ENCODE peak calls at places on chromosomes 12 and 14, in five cellular contexts. S, L, M, I and E are unnamed samples.

GRCh38 chr12:11949738-11950403 is 120.9 kb upstream of the BCL2L14 start:
- DNase-seq in L (no peak), I (peak; percentile 78), S (peak; percentile 35), M (no peak), E (peak; percentile 76)

GRCh38 chr14:71621276-71621675 is 311.0 kb upstream of the RGS6 start:
- DNase-seq in L (no peak), S (no peak), I (no peak), M (no peak), E (no peak)

GRCh38 chr14:22715186-22715812 is 51.2 kb upstream of the OXA1L start:
- DNase-seq in L (no peak), S (no peak), I (no peak), M (no peak), E (no peak)

GRCh38 chr14:93114068-93114710 is 1.5 kb downstream of the ITPK1 start:
- DNase-seq in L (no peak), I (peak; percentile 82), M (no peak), S (peak; percentile 33), E (no peak)

GRCh38 chr12:9756756-9757155 is 3.9 kb downstream of the CD69 start:
- DNase-seq in I (no peak), M (no peak), S (no peak), L (no peak), E (no peak)

GRCh38 chr12:28998662-28999120 is 150.4 kb upstream of the FAR2 start:
- DNase-seq in L (no peak), I (no peak), M (no peak), S (no peak), E (peak; percentile 54)

GRCh38 chr12:56724989-56725722 is at the start of gene NACA:
- DNase-seq in M (peak; percentile 96), L (peak; percentile 99), I (peak; percentile 100), S (peak; percentile 99), E (peak; percentile 98)

GRCh38 chr12:93245543-93245942 is 132.2 kb upstream of the NUDT4 start:
- DNase-seq in I (peak; percentile 84), S (no peak), M (peak; percentile 4), L (no peak), E (no peak)

GRCh38 chr12:34598851-34599529 is 576.7 kb downstream of the ALG10 start:
- DNase-seq in M (no peak), I (peak; percentile 27), L (no peak), S (no peak), E (no peak)

GRCh38 chr12:124512667-124513296 is 54.6 kb downstream of the NCOR2 start:
- DNase-seq in L (peak; percentile 79), I (no peak), S (peak; percentile 89), M (no peak), E (peak; percentile 74)

GRCh38 chr12:110109037-110109836 is 14.9 kb upstream of the IFT81 start:
- DNase-seq in I (no peak), L (peak; percentile 48), M (no peak), S (peak; percentile 54), E (no peak)

GRCh38 chr12:128339121-128339520 is 72.2 kb downstream of the TMEM132C start:
- DNase-seq in I (no peak), L (no peak), S (no peak), M (no peak), E (no peak)

GRCh38 chr12:47891356-47891755 is 13.4 kb downstream of the VDR start:
- DNase-seq in S (no peak), L (no peak), M (no peak), I (no peak), E (no peak)

GRCh38 chr12:151579-151978 is 62.4 kb downstream of the SLC6A12 start:
- DNase-seq in M (no peak), I (no peak), L (no peak), S (no peak), E (no peak)

GRCh38 chr14:73660511-73660910 is 15.7 kb downstream of the DNAL1 start:
- DNase-seq in S (no peak), L (no peak), M (no peak), I (no peak), E (no peak)

GRCh38 chr12:52204095-52204930 is 12.5 kb upstream of the KRT80 start:
- DNase-seq in L (no peak), I (peak; percentile 38), S (no peak), M (no peak), E (peak; percentile 77)

GRCh38 chr14:104361101-104361591 is 218.4 kb upstream of the C14orf180 start:
- DNase-seq in L (no peak), M (no peak), I (peak; percentile 65), S (no peak), E (no peak)

GRCh38 chr14:85273099-85273677 is 256.8 kb upstream of the FLRT2 start:
- DNase-seq in L (no peak), S (no peak), I (no peak), M (no peak), E (no peak)

GRCh38 chr12:15152456-15152855 is 68.8 kb downstream of the RERG start:
- DNase-seq in S (no peak), L (no peak), I (no peak), M (no peak), E (no peak)

GRCh38 chr12:121718653-121719239 is 6.2 kb downstream of the TMEM120B start:
- DNase-seq in I (no peak), S (no peak), M (no peak), L (no peak), E (no peak)

GRCh38 chr12:113860059-113860820 is 105.9 kb downstream of the RBM19 start:
- DNase-seq in L (no peak), S (no peak), I (no peak), M (no peak), E (peak; percentile 62)

GRCh38 chr12:49037947-49038237 is 19.3 kb upstream of the PRKAG1 start:
- DNase-seq in I (no peak), S (no peak), M (no peak), L (no peak), E (no peak)

GRCh38 chr12:61554268-61555008 is 705.8 kb upstream of the USP15 start:
- DNase-seq in M (no peak), I (no peak), L (no peak), S (no peak), E (no peak)

GRCh38 chr14:28494196-28494595 is 272.4 kb upstream of the FOXG1 start:
- DNase-seq in I (no peak), L (no peak), S (no peak), M (no peak), E (no peak)